ENCODE peak calls at places on chromosomes 12 and 14, in five cellular contexts. X, N, B, Y and K are unnamed samples.

GRCh38 chr12:78938341-78939084 is 73.9 kb downstream of the SYT1 start:
- DNase-seq in X (no peak), N (no peak), B (no peak), Y (no peak), K (no peak)

GRCh38 chr12:32211769-32212156 is 105.1 kb downstream of the BICD1 start:
- DNase-seq in X (no peak), N (no peak), B (no peak), Y (no peak), K (no peak)

GRCh38 chr14:34043627-34044372 is 92.9 kb upstream of the EGLN3 start:
- DNase-seq in X (peak; percentile 58), N (no peak), B (peak; percentile 89), Y (no peak), K (no peak)

GRCh38 chr12:103745962-103746361 is 95.1 kb downstream of the NT5DC3 start:
- DNase-seq in X (no peak), N (no peak), B (peak; percentile 13), Y (peak; percentile 28), K (no peak)

GRCh38 chr14:55129086-55129427 is at the start of gene LGALS3:
- DNase-seq in X (peak; percentile 53), N (no peak), B (peak; percentile 50), Y (peak; percentile 59), K (no peak)

GRCh38 chr14:58100735-58101368 is 51.2 kb downstream of the ARMH4 start:
- DNase-seq in X (no peak), N (no peak), B (no peak), Y (no peak), K (no peak)

GRCh38 chr14:74647834-74648361 is 35.9 kb upstream of the LTBP2 start:
- DNase-seq in X (no peak), N (no peak), B (no peak), Y (no peak), K (no peak)

GRCh38 chr12:1792406-1792805 is 28.0 kb upstream of the LRTM2 start:
- DNase-seq in X (no peak), N (no peak), B (no peak), Y (no peak), K (no peak)

GRCh38 chr12:99806304-99806703 is 158.8 kb downstream of the GARIN6 start:
- DNase-seq in X (no peak), N (no peak), B (no peak), Y (no peak), K (no peak)

GRCh38 chr12:49233842-49234526 is 30.9 kb upstream of the TUBA1C start:
- DNase-seq in X (no peak), N (no peak), B (peak; percentile 87), Y (no peak), K (no peak)

GRCh38 chr12:71128191-71128590 is 29.6 kb downstream of the TSPAN8 start:
- DNase-seq in X (no peak), N (no peak), B (no peak), Y (no peak), K (no peak)

GRCh38 chr14:70709726-70710382 is 68.1 kb downstream of the TTC9 start:
- DNase-seq in X (no peak), N (no peak), B (no peak), Y (no peak), K (no peak)

GRCh38 chr12:46380881-46381280 is 8.3 kb upstream of the SLC38A2 start:
- DNase-seq in X (no peak), N (no peak), B (no peak), Y (no peak), K (no peak)

GRCh38 chr12:122385171-122386041 is 37.1 kb downstream of the CLIP1 start:
- DNase-seq in X (no peak), N (no peak), B (no peak), Y (no peak), K (no peak)

GRCh38 chr12:52358575-52359350 is 8.5 kb downstream of the KRT85 start:
- DNase-seq in X (peak; percentile 66), N (no peak), B (no peak), Y (no peak), K (no peak)

GRCh38 chr14:101078892-101079221 is 175.3 kb upstream of the RTL1 start:
- DNase-seq in X (no peak), N (no peak), B (no peak), Y (no peak), K (no peak)

GRCh38 chr14:65434216-65434850 is 21.8 kb downstream of the FUT8 start:
- DNase-seq in X (no peak), N (no peak), B (peak; percentile 53), Y (no peak), K (no peak)

GRCh38 chr12:75409833-75410232 is 18.9 kb downstream of the GLIPR1L2 start:
- DNase-seq in X (no peak), N (no peak), B (no peak), Y (no peak), K (no peak)

GRCh38 chr14:105852378-105853088 is 326.1 kb downstream of the TMEM121 start:
- DNase-seq in X (no peak), N (no peak), B (no peak), Y (no peak), K (no peak)

GRCh38 chr12:5088586-5089264 is 45.0 kb downstream of the KCNA5 start:
- DNase-seq in X (no peak), N (peak; percentile 48), B (no peak), Y (no peak), K (peak; percentile 78)